ENCODE peak calls at places on chromosomes 6 and 20, in ten cellular contexts. N is right cardiac atrium; P is psoas muscle; S is GM23248; Z is kidney; V is naive thymus-derived CD4-positive, alpha-beta T cell; C is ascending aorta; Q is colonic mucosa; R is fibroblast of lung; D is CD4-positive, CD25-positive, alpha-beta regulatory T cell. I is an unnamed sample.

GRCh38 chr6:111838749-111839484 is 34.3 kb downstream of the FYN start:
- DNase-seq in Q (no peak), Z (no peak), C (no peak), S (no peak), D (no peak), P (no peak), R (no peak), V (no peak), N (no peak), I (no peak)

GRCh38 chr6:134035823-134036296 is 16.6 kb downstream of the SLC2A12 start:
- DNase-seq in C (no peak), N (no peak), V (no peak), R (peak; percentile 59), P (no peak), D (no peak), Q (peak; percentile 59), Z (no peak), S (peak; percentile 67), I (no peak)

GRCh38 chr6:163956571-163957407 is 542.3 kb downstream of the QKI start:
- DNase-seq in N (peak; percentile 90), C (peak; percentile 43), S (peak; percentile 82), D (peak; percentile 24), Z (no peak), P (peak; percentile 91), V (peak; percentile 42), Q (peak; percentile 68), R (peak; percentile 86), I (peak; percentile 89)

GRCh38 chr20:48716541-48716940 is 111.3 kb downstream of the PREX1 start:
- DNase-seq in Q (no peak), V (no peak), S (no peak), N (no peak), P (no peak), C (no peak), Z (no peak), D (no peak), R (no peak), I (peak; percentile 0)

GRCh38 chr6:51846531-51846930 is 240.9 kb downstream of the PKHD1 start:
- DNase-seq in N (no peak), Q (no peak), S (no peak), Z (no peak), C (no peak), R (no peak), D (no peak), P (no peak), V (no peak), I (no peak)

GRCh38 chr6:136069119-136069518 is 181.0 kb downstream of the MTFR2 start:
- DNase-seq in S (peak; percentile 84), D (no peak), N (no peak), P (no peak), R (peak; percentile 86), V (no peak), Z (no peak), C (no peak), Q (no peak), I (no peak)

GRCh38 chr6:33192671-33193602 is 670 bp upstream of the COL11A2 start:
- DNase-seq in N (peak; percentile 82), Z (peak; percentile 82), P (peak; percentile 71), V (peak; percentile 25), Q (no peak), S (peak; percentile 64), C (no peak), D (no peak), R (no peak), I (peak; percentile 37)

GRCh38 chr20:19120011-19120410 is 92.4 kb upstream of the SLC24A3 start:
- DNase-seq in R (no peak), D (no peak), C (no peak), P (no peak), V (no peak), N (no peak), S (no peak), Q (no peak), Z (no peak), I (no peak)

GRCh38 chr6:136646377-136646776 is 96.2 kb upstream of the MAP7 start:
- DNase-seq in Z (no peak), C (no peak), R (peak; percentile 46), Q (no peak), N (no peak), V (no peak), S (peak; percentile 37), P (no peak), D (no peak), I (no peak)

GRCh38 chr6:17725083-17725482 is 18.4 kb upstream of the NUP153 start:
- DNase-seq in P (no peak), C (no peak), Z (peak; percentile 78), Q (peak; percentile 32), D (no peak), S (peak; percentile 52), V (no peak), N (peak; percentile 86), R (peak; percentile 42), I (peak; percentile 60)

GRCh38 chr6:167658106-167658505 is 168.6 kb upstream of the AFDN start:
- DNase-seq in D (no peak), N (peak; percentile 4), Q (no peak), V (no peak), P (no peak), R (no peak), Z (no peak), C (no peak), S (no peak), I (no peak)
- H3K9me3 ChIP-seq in D (no peaks in the 10 kb centered on the region), N (no peaks in the 10 kb centered on the region), Q (no peaks in the 10 kb centered on the region), V (no peaks in the 10 kb centered on the region), P (no peaks in the 10 kb centered on the region), R (peaks cover 2% of the 10 kb centered on the region), Z (no peaks in the 10 kb centered on the region), C (no peaks in the 10 kb centered on the region), S (no peaks in the 10 kb centered on the region), I (no peaks in the 10 kb centered on the region)

DNA sequence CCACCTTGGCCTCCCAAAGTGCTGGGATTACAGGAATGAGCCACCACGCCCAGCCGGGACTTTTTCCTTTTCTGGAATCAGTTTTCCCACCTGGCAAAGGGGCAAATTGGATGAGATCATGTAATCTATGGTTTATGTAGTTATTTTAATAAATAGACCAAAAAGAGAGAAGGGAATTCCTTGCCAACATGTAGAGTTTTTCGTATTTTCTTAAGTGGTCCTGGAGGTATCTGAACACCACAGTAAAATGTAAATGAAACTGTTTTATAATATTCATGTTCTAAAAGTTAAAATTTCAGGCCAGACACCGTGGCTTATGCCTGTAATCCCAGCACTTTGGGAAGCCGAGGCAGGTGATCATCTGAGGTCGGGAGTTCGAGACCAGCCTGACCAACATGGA is 185.1 kb upstream of the ZNF217 start:
- DNase-seq in D (no peak), Q (no peak), V (no peak), Z (peak; percentile 29), S (no peak), C (no peak), R (no peak), P (no peak), N (no peak), I (no peak)
- H3K27ac ChIP-seq in D (no peak overlapping the region), Q (no peak overlapping the region), V (no peak overlapping the region), Z (no peak overlapping the region), S (no peak overlapping the region), C (no peak overlapping the region), R (no peak overlapping the region), P (no peak overlapping the region), N (no peak overlapping the region), I (no peak overlapping the region)

GRCh38 chr6:117550618-117551242 is 51.6 kb downstream of the GOPC start:
- DNase-seq in Q (no peak), R (no peak), Z (no peak), D (peak; percentile 19), P (no peak), S (no peak), C (no peak), N (no peak), V (peak; percentile 14), I (no peak)

GRCh38 chr6:117547688-117548621 is 54.4 kb downstream of the GOPC start:
- DNase-seq in C (peak; percentile 39), N (peak; percentile 87), P (peak; percentile 91), S (no peak), Q (peak; percentile 24), Z (peak; percentile 89), D (peak; percentile 40), R (peak; percentile 46), V (peak; percentile 42), I (peak; percentile 87)

GRCh38 chr6:117550078-117550600 is 52.2 kb downstream of the GOPC start:
- DNase-seq in C (no peak), D (no peak), Q (no peak), N (no peak), Z (no peak), P (no peak), R (no peak), S (no peak), V (no peak), I (no peak)

GRCh38 chr6:117548797-117549301 is 53.5 kb downstream of the GOPC start:
- DNase-seq in D (peak; percentile 47), S (peak; percentile 42), P (no peak), Q (no peak), C (no peak), V (peak; percentile 50), R (peak; percentile 34), N (no peak), Z (no peak), I (no peak)

DNA sequence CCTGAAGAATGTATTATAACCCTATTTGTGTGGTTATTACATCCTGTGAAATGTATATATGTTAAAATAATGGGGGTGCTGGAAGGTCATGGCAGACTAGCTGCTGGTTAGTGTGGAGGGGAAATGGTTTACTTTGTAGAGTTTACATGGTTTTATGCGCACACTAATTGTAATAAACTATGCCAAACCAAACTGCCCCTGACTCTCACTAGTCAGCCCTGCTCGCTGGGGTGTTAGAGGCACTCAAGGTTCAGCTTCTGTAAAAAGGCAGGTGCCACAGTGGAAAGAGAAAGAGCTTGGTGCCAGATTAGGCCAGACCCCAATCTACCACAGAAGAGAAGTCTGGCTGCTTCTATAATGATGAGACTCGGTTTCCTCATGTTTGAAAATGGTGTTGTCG is 52.7 kb downstream of the GOPC start:
- DNase-seq in C (no peak), Q (no peak), D (peak; percentile 39), R (no peak), V (no peak), N (no peak), P (no peak), S (no peak), Z (no peak), I (no peak)
- H3K9me3 ChIP-seq in C (no peaks in the 10 kb centered on the region), Q (no peaks in the 10 kb centered on the region), D (no peaks in the 10 kb centered on the region), R (no peaks in the 10 kb centered on the region), V (no peaks in the 10 kb centered on the region), N (no peaks in the 10 kb centered on the region), P (no peaks in the 10 kb centered on the region), S (no peaks in the 10 kb centered on the region), Z (no peaks in the 10 kb centered on the region), I (no peaks in the 10 kb centered on the region)

GRCh38 chr6:84228198-84228543 is 728 bp upstream of the CEP162 start:
- DNase-seq in P (no peak), N (no peak), Z (no peak), V (no peak), C (no peak), R (no peak), S (no peak), Q (no peak), D (no peak), I (no peak)

GRCh38 chr6:84222426-84222825 is 5.0 kb downstream of the CEP162 start:
- DNase-seq in S (no peak), V (no peak), Q (no peak), R (no peak), N (no peak), Z (no peak), D (no peak), C (no peak), P (no peak), I (no peak)

GRCh38 chr6:84227044-84227433 is 404 bp downstream of the CEP162 start:
- DNase-seq in Q (no peak), D (no peak), S (peak; percentile 30), V (no peak), N (no peak), Z (no peak), P (no peak), R (no peak), C (no peak), I (peak; percentile 1)

GRCh38 chr6:84224251-84224650 is 3.2 kb downstream of the CEP162 start:
- DNase-seq in V (no peak), Q (no peak), N (no peak), R (no peak), C (no peak), D (no peak), P (no peak), S (peak; percentile 8), Z (no peak), I (no peak)

GRCh38 chr6:84227434-84228197 is at the start of gene CEP162:
- DNase-seq in R (peak; percentile 88), C (peak; percentile 77), V (peak; percentile 92), Q (peak; percentile 96), S (peak; percentile 95), Z (peak; percentile 97), D (peak; percentile 91), N (peak; percentile 95), P (peak; percentile 95), I (peak; percentile 92)
- H3K27ac ChIP-seq in R (peak within 1 kb of the TSS; percentile 72), C (peak within 1 kb of the TSS; percentile 76), V (peak within 1 kb of the TSS; percentile 76), Q (peak within 1 kb of the TSS; percentile 64), S (peak within 1 kb of the TSS; percentile 72), Z (peak within 1 kb of the TSS; percentile 85), D (peak within 1 kb of the TSS; percentile 65), N (peak within 1 kb of the TSS; percentile 96), P (peak within 1 kb of the TSS; percentile 87), I (peak within 1 kb of the TSS; percentile 83)